ENCODE peak calls at places on chromosomes 13 and 19, in seven cellular contexts. Y is left lung, R is fibroblast of pulmonary artery, W is uterus, T is tibial artery, X is body of pancreas, S is neural progenitor cell. J is an unnamed sample.

GRCh38 chr19:756232-756631 is 5.3 kb downstream of the MISP start:
- DNase-seq in Y (no peak), R (peak), W (no peak), T (no peak), X (no peak), S (no peak), J (no peak)

GRCh38 chr19:49791776-49792445 is 21.2 kb downstream of the FUZ start:
- DNase-seq in Y (no peak), R (no peak), W (no peak), T (no peak), X (no peak), S (no peak), J (no peak)

GRCh38 chr19:39444598-39445257 is 654 bp upstream of the SUPT5H start:
- DNase-seq in Y (no peak), R (no peak), W (no peak), T (no peak), X (no peak), S (no peak), J (no peak)

GRCh38 chr19:49125025-49125731 is 5.8 kb downstream of the PPFIA3 start:
- DNase-seq in Y (no peak), R (no peak), W (no peak), T (no peak), X (no peak), S (peak), J (no peak)

GRCh38 chr19:48991823-48992570 is 1.1 kb downstream of the GYS1 start:
- DNase-seq in Y (no peak), R (peak), W (peak), T (peak), X (peak), S (peak), J (peak)

GRCh38 chr19:290539-291521 is at the start of gene PLPP2:
- DNase-seq in Y (peak), R (peak), W (peak), T (peak), X (peak), S (peak), J (no peak)

GRCh38 chr13:35957996-35958395 is 173.2 kb downstream of the DCLK1 start:
- DNase-seq in Y (no peak), R (no peak), W (no peak), T (no peak), X (no peak), S (no peak), J (no peak)

GRCh38 chr13:67481445-67481844 is 251.3 kb upstream of the PCDH9 start:
- DNase-seq in Y (no peak), R (no peak), W (no peak), T (no peak), X (no peak), S (no peak), J (no peak)

GRCh38 chr19:46704379-46705076 is 12.4 kb downstream of the PRKD2 start:
- DNase-seq in Y (peak), R (peak), W (peak), T (peak), X (peak), S (peak), J (peak)

GRCh38 chr19:51002542-51003311 is 1.3 kb upstream of the KLK8 start:
- DNase-seq in Y (no peak), R (no peak), W (no peak), T (no peak), X (peak), S (peak), J (no peak)

GRCh38 chr13:50529154-50529882 is 314.2 kb downstream of the DLEU7 start:
- DNase-seq in Y (peak), R (peak), W (peak), T (peak), X (peak), S (no peak), J (peak)

GRCh38 chr13:30792257-30793000 is 57.1 kb downstream of the ALOX5AP start:
- DNase-seq in Y (peak), R (peak), W (peak), T (peak), X (peak), S (peak), J (peak)

GRCh38 chr13:110195547-110196485 is 111.1 kb downstream of the COL4A1 start:
- DNase-seq in Y (no peak), R (no peak), W (no peak), T (no peak), X (no peak), S (no peak), J (no peak)
- TF ChIP-seq CTCF in Y (no peak), R (no peak), W (no peak), T (no peak), X (no peak), S (no peak), J (no peak)

DNA sequence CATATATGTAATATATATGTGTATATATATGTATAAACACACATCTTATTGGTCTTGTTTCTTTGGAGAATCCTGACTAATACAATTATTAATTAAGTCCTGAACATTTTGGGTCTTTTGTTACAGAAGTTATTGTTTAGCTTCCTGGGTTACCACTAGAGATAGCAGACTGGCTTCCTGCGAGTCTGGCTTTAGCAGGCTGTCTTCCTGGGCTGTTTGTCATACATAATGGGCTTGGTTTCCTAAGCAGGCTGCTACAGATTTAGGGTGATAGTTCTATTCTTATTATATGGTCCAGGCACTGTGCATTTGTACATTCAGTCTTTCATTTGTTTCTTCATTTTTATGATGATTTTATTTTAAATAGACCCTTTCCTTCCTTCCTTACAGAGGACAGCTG is 312.0 kb upstream of the TMTC4 start:
- DNase-seq in Y (no peak), R (no peak), W (no peak), T (no peak), X (no peak), S (no peak), J (no peak)
- TF ChIP-seq CTCF in Y (no peak), R (no peak), W (no peak), T (no peak), X (no peak), S (no peak), J (no peak)

DNA sequence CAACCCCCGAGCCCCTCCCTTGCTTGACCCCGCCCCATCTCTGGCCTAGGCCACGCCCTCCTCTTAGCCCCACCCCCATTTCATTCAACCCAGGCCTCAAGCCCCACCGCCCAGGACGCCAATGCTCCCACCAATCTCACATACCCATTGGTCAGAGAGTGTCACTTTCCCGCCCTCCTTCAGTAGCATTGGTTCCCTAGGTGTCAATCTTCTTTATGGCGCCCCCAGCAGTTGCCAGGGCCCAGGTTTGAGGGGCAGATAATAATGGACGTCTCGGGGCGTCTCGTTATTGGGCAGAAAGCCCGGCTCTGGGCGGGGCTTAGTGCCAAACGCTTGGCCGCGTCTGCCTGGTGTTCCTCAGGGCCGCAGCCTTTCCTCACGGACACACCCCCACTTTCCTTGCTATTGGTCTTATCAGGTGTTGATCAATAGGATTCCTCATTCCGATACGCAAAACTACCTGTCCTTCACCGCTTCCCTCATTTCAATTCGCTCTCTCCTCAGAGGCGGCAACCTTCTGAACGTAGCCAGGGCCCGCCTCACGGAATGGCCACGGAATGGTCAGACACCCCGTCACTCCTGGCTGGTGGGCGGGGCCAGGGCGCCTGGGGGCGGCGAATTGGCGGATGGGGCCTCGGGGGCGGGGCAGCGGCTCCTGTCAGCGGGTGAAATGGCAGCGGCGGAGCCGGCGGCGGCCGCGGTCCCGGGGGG is at the start of gene EVI5L:
- DNase-seq in Y (peak), R (peak), W (peak), T (peak), X (peak), S (peak), J (peak)
- TF ChIP-seq CTCF in Y (no peak), R (no peak), W (no peak), T (no peak), X (no peak), S (no peak), J (no peak)

GRCh38 chr19:21912654-21913053 is 76.7 kb upstream of the ZNF43 start:
- DNase-seq in Y (no peak), R (no peak), W (no peak), T (no peak), X (no peak), S (no peak), J (no peak)
- TF ChIP-seq CTCF in Y (no peak), R (no peak), W (no peak), T (no peak), X (no peak), S (no peak), J (no peak)

GRCh38 chr19:56727731-56728130 is 56.2 kb upstream of the ZNF835 start:
- DNase-seq in Y (no peak), R (no peak), W (no peak), T (no peak), X (no peak), S (no peak), J (no peak)

GRCh38 chr19:56721714-56722113 is 50.2 kb upstream of the ZNF835 start:
- DNase-seq in Y (no peak), R (no peak), W (no peak), T (no peak), X (no peak), S (no peak), J (no peak)

GRCh38 chr19:56720281-56720680 is 48.7 kb upstream of the ZNF835 start:
- DNase-seq in Y (no peak), R (no peak), W (peak), T (no peak), X (peak), S (no peak), J (no peak)

GRCh38 chr19:56725829-56726424 is 54.4 kb upstream of the ZNF835 start:
- DNase-seq in Y (no peak), R (peak), W (no peak), T (no peak), X (no peak), S (no peak), J (no peak)
- TF ChIP-seq CTCF in Y (peak), R (no peak), W (peak), T (no peak), X (peak), S (no peak), J (peak)

DNA sequence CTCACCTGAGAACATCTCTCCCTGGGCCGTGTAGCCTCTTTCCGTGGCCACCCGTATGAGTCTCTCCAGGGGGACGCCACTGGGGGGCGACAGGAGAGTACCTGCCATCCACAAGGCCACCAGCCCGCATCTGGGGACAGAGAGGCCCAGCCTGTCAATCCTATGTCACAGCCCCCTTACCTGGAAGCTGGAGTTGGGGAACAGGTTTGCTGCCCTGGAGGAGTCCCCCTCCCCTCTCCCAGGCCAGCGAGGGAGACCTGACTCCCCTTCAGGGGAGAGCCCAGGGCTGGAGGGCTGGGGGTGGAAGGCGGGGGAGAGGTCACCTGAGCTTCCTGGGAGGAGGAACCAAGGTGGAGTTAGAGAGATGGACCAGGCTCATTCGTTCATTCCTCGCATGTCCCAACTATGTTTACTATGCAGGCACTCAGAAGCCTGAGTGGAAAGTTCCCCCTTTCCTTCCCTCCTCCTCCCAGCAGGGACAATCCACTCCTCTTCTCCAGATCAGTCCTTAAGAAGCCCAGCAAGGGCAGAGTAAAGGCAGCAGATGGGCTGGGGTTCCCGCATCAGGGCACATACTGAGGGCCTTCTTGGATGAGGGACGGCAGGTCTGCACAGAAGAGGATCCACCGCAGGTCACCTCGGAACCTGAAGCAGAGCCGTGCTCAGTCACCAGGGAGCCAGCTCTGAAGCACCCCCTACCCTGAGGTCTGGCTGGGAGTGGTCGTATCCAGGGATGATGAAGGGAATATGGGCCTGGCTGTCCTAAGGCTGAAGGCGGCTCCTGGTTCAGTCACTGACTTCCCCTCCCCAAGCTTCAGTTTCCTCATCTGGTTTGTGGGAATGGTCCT is 5.5 kb downstream of the ACTMAP start:
- DNase-seq in Y (no peak), R (no peak), W (no peak), T (no peak), X (peak), S (peak), J (no peak)
- TF ChIP-seq CTCF in Y (no peak), R (no peak), W (no peak), T (no peak), X (peak), S (peak), J (peak)

DNA sequence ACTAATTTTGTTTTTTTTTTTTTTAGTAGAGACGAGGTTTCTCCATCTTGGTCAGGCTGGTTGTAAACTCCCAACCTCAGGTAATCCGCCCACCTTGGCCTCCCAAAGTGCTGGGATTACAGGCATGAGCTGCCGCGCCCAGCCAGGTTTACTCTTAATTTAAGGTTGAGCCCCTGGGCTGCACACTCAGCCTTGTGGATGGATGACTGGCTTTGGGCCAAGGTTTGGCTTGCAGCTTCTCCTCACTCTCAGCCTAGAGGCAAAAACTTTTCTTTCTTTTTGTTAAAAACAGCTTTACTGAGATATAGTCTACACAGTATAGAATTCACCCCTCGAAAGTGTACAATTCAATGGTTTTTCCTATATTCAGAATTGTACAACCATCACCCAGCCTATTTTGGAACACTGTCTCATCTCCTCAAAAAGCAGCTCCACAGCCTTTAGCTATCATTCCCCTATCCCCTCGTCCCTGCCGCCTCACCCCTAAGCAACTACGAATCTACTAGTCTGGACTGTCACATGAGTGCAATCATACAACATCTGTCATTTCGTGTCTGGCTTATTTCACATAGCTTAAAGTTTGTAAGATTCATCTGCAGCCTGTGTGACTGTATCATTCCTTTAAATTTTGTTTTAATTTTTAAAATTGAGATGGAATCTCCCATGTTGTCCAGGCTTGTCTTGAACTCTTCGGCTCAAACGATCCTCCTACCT is 14.5 kb upstream of the TSPAN16 start:
- DNase-seq in Y (no peak), R (no peak), W (no peak), T (no peak), X (no peak), S (no peak), J (no peak)
- TF ChIP-seq CTCF in Y (no peak), R (no peak), W (no peak), T (no peak), X (no peak), S (no peak), J (no peak)